ENCODE peak calls at places on chromosomes 1 and 21, in ten cellular contexts. Z, H, Q, W, G, A, M, T, Y and N are unnamed samples.
A peak's percentile ranks its signal among the peaks of the same experiment; 100 is the strongest.

GRCh38 chr21:32426592-32427051 is 14.1 kb downstream of the EVA1C start:
- DNase-seq in Z (no peak), G (no peak), T (no peak), Y (no peak), M (no peak), H (no peak), W (no peak), A (no peak), Q (no peak), N (no peak)

GRCh38 chr1:61591316-61591715 is 133.6 kb downstream of the TM2D1 start:
- DNase-seq in T (no peak), W (no peak), Q (no peak), M (no peak), Z (no peak), H (no peak), Y (no peak), A (no peak), G (no peak), N (no peak)

GRCh38 chr1:91564888-91565700 is 64.4 kb downstream of the CDC7 start:
- DNase-seq in Q (no peak), Z (no peak), T (no peak), M (no peak), W (no peak), Y (no peak), G (no peak), A (no peak), H (no peak), N (no peak)

GRCh38 chr1:153617677-153618076 is 1.6 kb upstream of the S100A14 start:
- DNase-seq in A (no peak), Y (no peak), M (peak; percentile 50), T (peak; percentile 89), H (peak; percentile 53), Z (peak; percentile 60), G (peak; percentile 84), W (peak; percentile 43), Q (peak; percentile 85), N (no peak)

GRCh38 chr1:59137968-59138367 is 158.9 kb upstream of the FGGY start:
- DNase-seq in M (no peak), Z (no peak), Y (no peak), H (no peak), W (no peak), Q (no peak), A (no peak), T (no peak), G (no peak), N (no peak)

GRCh38 chr1:209840611-209841010 is 12.8 kb downstream of the UTP25 start:
- DNase-seq in Y (no peak), Z (no peak), H (no peak), W (no peak), G (no peak), A (no peak), Q (no peak), T (no peak), M (no peak), N (no peak)

GRCh38 chr21:42621166-42621827 is 32.1 kb upstream of the PDE9A start:
- DNase-seq in H (no peak), M (no peak), Q (no peak), G (no peak), W (no peak), A (no peak), Y (no peak), T (peak; percentile 48), Z (no peak), N (no peak)

GRCh38 chr1:178714453-178714852 is 10.6 kb upstream of the RALGPS2 start:
- DNase-seq in T (no peak), W (no peak), H (no peak), Q (no peak), M (no peak), Y (no peak), Z (no peak), A (no peak), G (no peak), N (no peak)

GRCh38 chr1:109274533-109275476 is 8.1 kb downstream of the PSRC1 start:
- DNase-seq in Q (no peak), W (peak; percentile 16), Y (no peak), G (peak; percentile 38), A (no peak), H (no peak), T (peak; percentile 91), M (no peak), Z (no peak), N (no peak)

GRCh38 chr1:199194862-199195261 is 556.0 kb downstream of the PTPRC start:
- DNase-seq in W (no peak), T (no peak), H (no peak), Q (no peak), G (no peak), Z (no peak), M (no peak), A (no peak), Y (no peak), N (no peak)

GRCh38 chr1:28111157-28111556 is 22.7 kb upstream of the EYA3 start:
- DNase-seq in G (no peak), Z (peak; percentile 21), W (no peak), A (no peak), T (peak; percentile 57), Y (no peak), H (no peak), Q (no peak), M (no peak), N (no peak)

GRCh38 chr1:66278260-66279046 is 255.5 kb upstream of the SGIP1 start:
- DNase-seq in W (no peak), T (no peak), G (no peak), Y (no peak), Z (no peak), A (no peak), H (no peak), M (no peak), Q (no peak), N (no peak)

GRCh38 chr1:160080381-160081100 is 797 bp upstream of the KCNJ9 start:
- DNase-seq in W (no peak), M (no peak), Z (no peak), Y (no peak), Q (no peak), G (no peak), A (no peak), T (no peak), H (no peak), N (no peak)

GRCh38 chr1:7508052-7508745 is 262.9 kb upstream of the VAMP3 start:
- DNase-seq in Q (no peak), Z (no peak), H (no peak), M (no peak), T (peak; percentile 18), W (no peak), Y (no peak), G (no peak), A (no peak), N (no peak)

GRCh38 chr1:155437405-155437804 is 116.7 kb downstream of the RUSC1 start:
- DNase-seq in M (no peak), Y (no peak), A (no peak), Z (no peak), Q (no peak), G (no peak), W (no peak), T (no peak), H (no peak), N (no peak)

GRCh38 chr1:219660666-219661463 is 48.0 kb upstream of the ZC3H11B start:
- DNase-seq in T (peak; percentile 83), H (no peak), Q (peak; percentile 55), M (no peak), Z (peak; percentile 24), W (peak; percentile 87), G (peak; percentile 94), Y (no peak), A (peak; percentile 11), N (no peak)

GRCh38 chr21:41768371-41769042 is 1.7 kb upstream of the RIPK4 start:
- DNase-seq in T (peak; percentile 92), Y (no peak), A (no peak), W (no peak), M (peak; percentile 32), Q (peak; percentile 34), H (no peak), G (no peak), Z (no peak), N (no peak)